ENCODE peak calls at places on chromosomes 16 and 17, in six cellular contexts. W, C, R, G, O and X are unnamed samples.

GRCh38 chr17:43803758-43804157 is 23.5 kb downstream of the CFAP97D1 start:
- DNase-seq in W (no peak), G (no peak), O (no peak), C (peak; percentile 32), R (no peak), X (no peak)

GRCh38 chr16:24850289-24850931 is 4.6 kb downstream of the SLC5A11 start:
- DNase-seq in O (no peak), W (no peak), C (no peak), G (no peak), R (peak; percentile 45), X (no peak)

GRCh38 chr17:63549946-63550815 is at the start of gene DCAF7:
- DNase-seq in C (peak; percentile 100), W (peak; percentile 97), R (peak; percentile 100), O (peak; percentile 100), G (peak; percentile 100), X (peak; percentile 100)

GRCh38 chr16:50711862-50712567 is 18.6 kb downstream of the NOD2 start:
- DNase-seq in W (peak; percentile 68), O (no peak), C (no peak), R (peak; percentile 28), G (peak; percentile 36), X (no peak)

GRCh38 chr17:66466933-66467367 is 164.5 kb downstream of the PRKCA start:
- DNase-seq in G (peak; percentile 39), O (no peak), W (no peak), R (peak; percentile 99), C (peak; percentile 88), X (peak; percentile 89)

GRCh38 chr17:8955021-8955420 is 10.5 kb downstream of the PIK3R5 start:
- DNase-seq in W (no peak), R (no peak), G (no peak), O (no peak), C (no peak), X (no peak)

GRCh38 chr17:45298546-45299285 is 18.1 kb downstream of the MAP3K14 start:
- DNase-seq in W (no peak), R (no peak), C (no peak), O (no peak), G (no peak), X (no peak)

GRCh38 chr17:48915459-48916282 is 7.5 kb downstream of the UBE2Z start:
- DNase-seq in C (no peak), R (peak; percentile 78), O (no peak), G (peak; percentile 39), W (no peak), X (peak; percentile 33)

GRCh38 chr16:28589930-28590329 is 6.9 kb downstream of the SULT1A2 start:
- DNase-seq in O (no peak), R (no peak), G (no peak), W (no peak), C (no peak), X (no peak)

GRCh38 chr17:20053343-20053964 is 44.3 kb downstream of the SPECC1 start:
- DNase-seq in C (peak; percentile 4), G (peak; percentile 6), O (no peak), W (no peak), R (no peak), X (no peak)

GRCh38 chr17:78806451-78806850 is 24.4 kb upstream of the CYTH1 start:
- DNase-seq in C (peak; percentile 39), O (no peak), W (no peak), G (peak; percentile 34), R (no peak), X (peak; percentile 52)

GRCh38 chr16:14042706-14043105 is 28.4 kb upstream of the MRTFB start:
- DNase-seq in C (no peak), O (no peak), G (peak; percentile 7), R (peak; percentile 12), W (peak; percentile 17), X (no peak)

GRCh38 chr16:85389679-85390470 is 223.2 kb upstream of the GSE1 start:
- DNase-seq in O (no peak), W (peak; percentile 8), G (no peak), R (no peak), C (no peak), X (no peak)

GRCh38 chr16:50359626-50360025 is 9.2 kb downstream of the BRD7 start:
- DNase-seq in R (no peak), C (peak; percentile 34), W (no peak), G (no peak), O (no peak), X (no peak)

GRCh38 chr17:31321481-31321880 is at the start of gene EVI2A:
- DNase-seq in O (peak; percentile 58), G (peak; percentile 44), R (peak; percentile 88), C (peak; percentile 7), W (no peak), X (peak; percentile 57)

GRCh38 chr17:81738801-81739393 is 26.8 kb downstream of the SLC25A10 start:
- DNase-seq in R (no peak), C (no peak), O (no peak), W (no peak), G (no peak), X (no peak)

GRCh38 chr17:48254896-48255295 is 147.3 kb downstream of the SNX11 start:
- DNase-seq in R (no peak), C (peak; percentile 73), O (no peak), W (no peak), G (no peak), X (peak; percentile 47)

GRCh38 chr17:42674755-42675347 is 1.9 kb downstream of the PLEKHH3 start:
- DNase-seq in C (peak; percentile 86), G (peak; percentile 78), R (no peak), O (no peak), W (no peak), X (no peak)

GRCh38 chr17:42675348-42675983 is 1.3 kb downstream of the PLEKHH3 start:
- DNase-seq in G (peak; percentile 76), W (peak; percentile 77), R (no peak), O (no peak), C (no peak), X (no peak)

GRCh38 chr17:42673885-42674754 is 2.7 kb downstream of the PLEKHH3 start:
- DNase-seq in O (no peak), G (peak; percentile 54), R (peak; percentile 89), W (peak; percentile 81), C (peak; percentile 77), X (peak; percentile 44)

GRCh38 chr17:42672038-42672437 is 4.8 kb downstream of the PLEKHH3 start:
- DNase-seq in R (no peak), G (no peak), C (no peak), O (no peak), W (no peak), X (no peak)

GRCh38 chr17:42673266-42673884 is 3.4 kb downstream of the PLEKHH3 start:
- DNase-seq in C (no peak), W (no peak), R (no peak), G (peak; percentile 33), O (no peak), X (no peak)
- H3K4me3 ChIP-seq in C (no peak overlapping the region), W (peak overlapping the region; percentile 97), R (no peak overlapping the region), G (no peak overlapping the region), O (no peak overlapping the region), X (no peak overlapping the region)

GRCh38 chr17:79843475-79843916 is 4.3 kb upstream of the CBX4 start:
- DNase-seq in W (peak; percentile 29), G (no peak), C (no peak), R (no peak), O (peak; percentile 43), X (no peak)

GRCh38 chr17:79841369-79842135 is 2.3 kb upstream of the CBX4 start:
- DNase-seq in C (no peak), G (no peak), W (no peak), O (no peak), R (no peak), X (no peak)

GRCh38 chr17:79843917-79844815 is 4.9 kb upstream of the CBX4 start:
- DNase-seq in O (peak; percentile 45), C (no peak), R (peak; percentile 86), W (peak; percentile 78), G (peak; percentile 75), X (no peak)

GRCh38 chr17:79842136-79842655 is 3.0 kb upstream of the CBX4 start:
- DNase-seq in W (no peak), G (no peak), C (no peak), R (no peak), O (no peak), X (no peak)

DNA sequence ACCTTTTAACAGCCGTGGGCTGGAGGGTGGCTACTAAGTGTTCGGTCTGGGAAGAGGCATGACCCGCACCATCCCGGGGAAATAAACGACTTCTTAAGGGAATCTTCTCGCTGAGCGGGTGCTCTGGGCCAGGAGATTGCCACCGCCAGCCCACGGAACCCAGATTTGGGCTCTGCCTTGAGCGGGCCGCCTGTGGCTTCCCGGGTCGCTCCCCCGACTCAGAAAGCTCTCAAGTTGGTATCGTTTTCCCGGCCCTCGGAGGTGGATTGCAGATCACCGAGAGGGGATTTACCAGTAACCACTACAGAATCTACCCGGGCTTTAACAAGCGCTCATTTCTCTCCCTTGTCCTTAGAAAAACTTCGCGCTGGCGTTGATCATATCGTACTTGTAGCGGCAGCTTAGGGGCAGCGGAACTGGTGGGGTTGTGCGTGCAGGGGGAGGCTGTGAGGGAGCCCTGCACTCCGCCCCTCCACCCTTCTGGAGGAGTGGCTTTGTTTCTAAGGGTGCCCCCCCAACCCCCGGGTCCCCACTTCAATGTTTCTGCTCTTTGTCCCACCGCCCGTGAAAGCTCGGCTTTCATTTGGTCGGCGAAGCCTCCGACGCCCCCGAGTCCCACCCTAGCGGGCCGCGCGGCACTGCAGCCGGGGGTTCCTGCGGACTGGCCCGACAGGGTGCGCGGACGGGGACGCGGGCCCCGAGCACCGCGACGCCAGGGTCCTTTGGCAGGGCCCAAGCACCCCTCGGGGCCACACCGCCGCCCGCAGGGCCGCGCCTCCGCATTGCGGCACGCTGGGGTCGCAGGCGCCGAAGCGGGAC is 3.6 kb upstream of the CBX4 start:
- DNase-seq in R (peak; percentile 14), C (no peak), G (no peak), W (no peak), O (no peak), X (peak; percentile 70)
- H3K27ac ChIP-seq in R (no peak overlapping the region), C (no peak overlapping the region), G (no peak overlapping the region), W (no peak overlapping the region), O (no peak overlapping the region), X (no peak overlapping the region)

GRCh38 chr16:72025404-72026114 is 17.0 kb downstream of the DHODH start:
- DNase-seq in W (no peak), R (no peak), O (no peak), G (no peak), C (no peak), X (no peak)
- H3K36me3 ChIP-seq in W (peaks cover 5% of the 10 kb centered on the region), R (no peaks in the 10 kb centered on the region), O (peaks cover 2% of the 10 kb centered on the region), G (peaks cover 8% of the 10 kb centered on the region), C (peaks cover 3% of the 10 kb centered on the region), X (peaks cover 4% of the 10 kb centered on the region)

DNA sequence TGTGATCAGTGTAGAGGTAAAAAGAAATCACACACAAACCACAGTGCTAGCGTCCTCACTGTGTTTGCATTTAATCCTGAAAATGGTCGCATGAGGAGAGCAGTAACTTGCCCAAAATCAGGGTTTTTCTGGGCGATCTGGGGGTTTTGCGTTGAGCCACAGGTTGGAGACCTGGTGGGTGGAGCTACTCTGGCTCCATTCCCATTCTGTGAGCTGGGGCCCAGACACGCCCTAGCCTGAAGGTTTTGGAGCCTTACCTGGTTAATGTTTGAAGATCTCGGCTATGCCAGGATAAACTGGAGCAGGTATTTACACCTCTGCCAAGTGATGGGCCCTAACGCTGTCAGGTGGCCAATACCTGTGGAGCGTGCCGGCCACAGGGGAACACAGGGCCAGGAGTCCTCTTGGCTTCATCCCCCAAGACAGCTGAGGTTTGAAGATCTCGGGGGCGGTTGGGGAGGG is 48.4 kb downstream of the MPRIP start:
- DNase-seq in O (peak; percentile 90), G (peak; percentile 82), R (no peak), W (no peak), C (no peak), X (no peak)
- H3K4me3 ChIP-seq in O (no peak overlapping the region), G (no peak overlapping the region), R (no peak overlapping the region), W (no peak overlapping the region), C (no peak overlapping the region), X (no peak overlapping the region)